ENCODE peak calls at places on chromosomes 7 and 10, in eight cellular contexts. V, E, K, R, Q, D, P and A are unnamed samples.

GRCh38 chr7:27185013-27185707 is at the start of gene HOXA11:
- DNase-seq in V (no peak), E (peak; percentile 87), K (peak; percentile 76), R (peak; percentile 49), Q (peak; percentile 55), D (peak; percentile 7), P (no peak), A (no peak)

GRCh38 chr7:101936612-101937231 is 119.3 kb downstream of the CUX1 start:
- DNase-seq in V (no peak), E (no peak), K (peak; percentile 62), R (peak; percentile 56), Q (no peak), D (no peak), P (no peak), A (no peak)

GRCh38 chr10:96334888-96335526 is 23.8 kb downstream of the OPALIN start:
- DNase-seq in V (no peak), E (peak; percentile 54), K (no peak), R (peak; percentile 57), Q (peak; percentile 21), D (peak; percentile 28), P (no peak), A (no peak)

GRCh38 chr10:71253981-71254818 is 41.8 kb downstream of the UNC5B start:
- DNase-seq in V (no peak), E (no peak), K (no peak), R (no peak), Q (no peak), D (no peak), P (no peak), A (no peak)

GRCh38 chr10:69577268-69578232 is 4.3 kb upstream of the NEUROG3 start:
- DNase-seq in V (no peak), E (no peak), K (no peak), R (peak; percentile 23), Q (no peak), D (no peak), P (no peak), A (no peak)

GRCh38 chr7:1124816-1125602 is 35.0 kb downstream of the ZFAND2A start:
- DNase-seq in V (no peak), E (no peak), K (peak; percentile 57), R (peak; percentile 41), Q (no peak), D (no peak), P (no peak), A (no peak)

GRCh38 chr7:66140924-66141323 is 26.3 kb downstream of the CRCP start:
- DNase-seq in V (no peak), E (peak; percentile 61), K (peak; percentile 80), R (peak; percentile 83), Q (peak; percentile 58), D (peak; percentile 72), P (no peak), A (no peak)

GRCh38 chr7:44547536-44548221 is 6.5 kb upstream of the NPC1L1 start:
- DNase-seq in V (no peak), E (no peak), K (no peak), R (peak; percentile 37), Q (peak; percentile 34), D (no peak), P (no peak), A (no peak)

GRCh38 chr7:34949356-34949755 is 87.9 kb downstream of the DPY19L1 start:
- DNase-seq in V (no peak), E (no peak), K (no peak), R (peak; percentile 11), Q (no peak), D (no peak), P (no peak), A (no peak)

GRCh38 chr7:132402751-132403245 is 173.5 kb downstream of the PLXNA4 start:
- DNase-seq in V (no peak), E (no peak), K (no peak), R (no peak), Q (peak; percentile 50), D (no peak), P (no peak), A (no peak)

GRCh38 chr7:91050677-91051076 is 213.6 kb upstream of the FZD1 start:
- DNase-seq in V (no peak), E (no peak), K (no peak), R (peak; percentile 23), Q (no peak), D (no peak), P (no peak), A (no peak)

GRCh38 chr7:116030626-116031276 is at the start of gene TFEC:
- DNase-seq in V (no peak), E (no peak), K (no peak), R (peak; percentile 50), Q (peak; percentile 64), D (no peak), P (no peak), A (no peak)

GRCh38 chr7:36677769-36678435 is 46.4 kb downstream of the AOAH start:
- DNase-seq in V (peak; percentile 56), E (no peak), K (no peak), R (no peak), Q (no peak), D (no peak), P (no peak), A (no peak)

GRCh38 chr7:42561797-42562196 is 324.8 kb upstream of the GLI3 start:
- DNase-seq in V (no peak), E (no peak), K (no peak), R (no peak), Q (no peak), D (no peak), P (no peak), A (no peak)

GRCh38 chr10:18164771-18165361 is 24.6 kb downstream of the CACNB2 start:
- DNase-seq in V (no peak), E (no peak), K (no peak), R (peak; percentile 94), Q (peak; percentile 43), D (no peak), P (no peak), A (no peak)

GRCh38 chr10:15472431-15473400 is 101.6 kb upstream of the FAM171A1 start:
- DNase-seq in V (no peak), E (no peak), K (no peak), R (peak; percentile 85), Q (peak; percentile 78), D (no peak), P (no peak), A (no peak)

GRCh38 chr7:22329816-22330524 is 27.0 kb downstream of the RAPGEF5 start:
- DNase-seq in V (no peak), E (no peak), K (no peak), R (no peak), Q (no peak), D (no peak), P (no peak), A (no peak)

GRCh38 chr10:88194041-88194887 is 330.8 kb downstream of the PTEN start:
- DNase-seq in V (peak; percentile 9), E (no peak), K (no peak), R (peak; percentile 42), Q (no peak), D (no peak), P (no peak), A (peak; percentile 24)

GRCh38 chr10:17077251-17077904 is 52.2 kb downstream of the CUBN start:
- DNase-seq in V (no peak), E (no peak), K (no peak), R (peak; percentile 52), Q (no peak), D (no peak), P (no peak), A (no peak)

GRCh38 chr10:24449334-24449740 is 240.4 kb downstream of the KIAA1217 start:
- DNase-seq in V (no peak), E (no peak), K (no peak), R (peak; percentile 63), Q (no peak), D (no peak), P (no peak), A (no peak)